ENCODE peak calls at places on chromosomes 6 and 20, in six cellular contexts. M is adrenal gland, H is left ventricle myocardium inferior, G is fibroblast of lung, A is neural progenitor cell, R is neuronal stem cell. W is an unnamed sample. For H3K9me3, the result is how much of the 10 kb centered on the place peaks cover.

GRCh38 chr6:13507306-13507855 is 20.0 kb upstream of the GFOD1 start:
- DNase-seq in A (no peak), M (no peak), H (no peak), G (peak), R (no peak), W (no peak)

GRCh38 chr20:20743511-20744169 is 31.2 kb upstream of the RALGAPA2 start:
- DNase-seq in M (peak), A (peak), R (peak), H (peak), G (peak), W (no peak)

GRCh38 chr6:21423106-21423854 is 170.3 kb upstream of the SOX4 start:
- DNase-seq in G (no peak), A (peak), R (no peak), H (no peak), M (no peak), W (no peak)

GRCh38 chr20:33278700-33279099 is 4.3 kb upstream of the BPIFB1 start:
- DNase-seq in G (no peak), H (no peak), M (no peak), R (no peak), A (no peak), W (no peak)

GRCh38 chr6:119584088-119584487 is 234.5 kb upstream of the MAN1A1 start:
- DNase-seq in A (no peak), M (no peak), R (no peak), G (no peak), H (no peak), W (no peak)

GRCh38 chr20:53930651-53931504 is 139.5 kb downstream of the BCAS1 start:
- DNase-seq in H (no peak), R (no peak), G (peak), A (no peak), M (no peak), W (no peak)

GRCh38 chr6:158663465-158664167 is 13.8 kb downstream of the SYTL3 start:
- DNase-seq in M (no peak), G (no peak), H (no peak), R (no peak), A (no peak), W (no peak)

GRCh38 chr6:113363866-113364265 is 493.3 kb upstream of the MARCKS start:
- DNase-seq in M (no peak), G (peak), A (no peak), H (no peak), R (no peak), W (no peak)

GRCh38 chr6:68757821-68758220 is 122.7 kb downstream of the ADGRB3 start:
- DNase-seq in A (no peak), M (no peak), G (no peak), H (no peak), R (no peak), W (no peak)

GRCh38 chr6:132063204-132063603 is 112.0 kb upstream of the CCN2 start:
- DNase-seq in R (no peak), M (no peak), A (no peak), G (peak), H (no peak), W (no peak)

GRCh38 chr6:156174026-156174880 is 602.9 kb upstream of the ARID1B start:
- DNase-seq in H (no peak), A (no peak), R (no peak), M (no peak), G (no peak), W (no peak)

GRCh38 chr6:167977717-167978467 is 19.6 kb upstream of the KIF25 start:
- DNase-seq in M (no peak), H (no peak), A (no peak), R (no peak), G (no peak), W (no peak)

GRCh38 chr6:167979436-167980090 is 17.9 kb upstream of the KIF25 start:
- DNase-seq in R (no peak), M (no peak), A (peak), G (no peak), H (no peak), W (no peak)

GRCh38 chr6:167982063-167982462 is 15.4 kb upstream of the KIF25 start:
- DNase-seq in M (no peak), G (no peak), A (no peak), R (no peak), H (no peak), W (no peak)

GRCh38 chr6:167978607-167979006 is 18.9 kb upstream of the KIF25 start:
- DNase-seq in M (no peak), G (no peak), R (no peak), A (no peak), H (no peak), W (no peak)

GRCh38 chr6:167980911-167981310 is 16.6 kb upstream of the KIF25 start:
- DNase-seq in G (no peak), M (no peak), H (no peak), A (no peak), R (no peak), W (no peak)
- H3K9me3 ChIP-seq in G (under half), M (under half), H (under half), A (under half), R (under half), W (under half)

GRCh38 chr20:31449511-31450128 is 9.2 kb downstream of the DEFB123 start:
- DNase-seq in H (no peak), G (no peak), M (no peak), R (no peak), A (no peak), W (no peak)
- H3K9me3 ChIP-seq in H (under half), G (under half), M (under half), R (under half), A (under half), W (under half)

GRCh38 chr20:55205684-55206083 is 730.3 kb downstream of the DOK5 start:
- DNase-seq in A (no peak), M (no peak), R (no peak), G (peak), H (no peak), W (no peak)

GRCh38 chr20:55213653-55214052 is 738.3 kb downstream of the DOK5 start:
- DNase-seq in M (no peak), R (no peak), A (no peak), H (no peak), G (no peak), W (no peak)

GRCh38 chr20:55216525-55217242 is 741.3 kb downstream of the DOK5 start:
- DNase-seq in G (peak), M (no peak), R (no peak), H (no peak), A (no peak), W (no peak)

GRCh38 chr20:55211481-55211880 is 736.1 kb downstream of the DOK5 start:
- DNase-seq in M (no peak), A (no peak), R (no peak), H (no peak), G (no peak), W (no peak)
- H3K9me3 ChIP-seq in M (under half), A (under half), R (under half), H (under half), G (under half), W (under half)

DNA sequence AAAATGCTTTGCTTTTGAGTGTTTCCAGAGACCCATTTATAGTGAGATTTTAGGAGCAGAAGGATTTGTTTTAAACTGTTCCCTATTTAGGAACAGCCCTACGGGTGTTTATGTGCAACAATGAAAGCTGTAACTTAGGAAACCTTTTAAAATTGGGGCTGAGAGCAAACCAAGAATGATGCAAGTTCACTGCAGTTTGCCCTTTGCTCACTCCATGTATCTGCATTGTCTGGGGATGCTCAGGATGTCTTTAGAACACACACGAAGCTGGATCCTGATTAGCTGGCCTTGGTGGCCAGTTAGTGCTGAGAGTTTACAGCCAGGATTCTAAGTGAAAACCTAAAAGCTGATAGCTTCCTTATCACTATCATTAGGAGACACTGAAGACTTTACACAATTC is 40.8 kb downstream of the GHRH start:
- DNase-seq in A (no peak), M (no peak), H (no peak), G (no peak), R (no peak), W (no peak)
- H3K9me3 ChIP-seq in A (under half), M (under half), H (under half), G (under half), R (under half), W (under half)

DNA sequence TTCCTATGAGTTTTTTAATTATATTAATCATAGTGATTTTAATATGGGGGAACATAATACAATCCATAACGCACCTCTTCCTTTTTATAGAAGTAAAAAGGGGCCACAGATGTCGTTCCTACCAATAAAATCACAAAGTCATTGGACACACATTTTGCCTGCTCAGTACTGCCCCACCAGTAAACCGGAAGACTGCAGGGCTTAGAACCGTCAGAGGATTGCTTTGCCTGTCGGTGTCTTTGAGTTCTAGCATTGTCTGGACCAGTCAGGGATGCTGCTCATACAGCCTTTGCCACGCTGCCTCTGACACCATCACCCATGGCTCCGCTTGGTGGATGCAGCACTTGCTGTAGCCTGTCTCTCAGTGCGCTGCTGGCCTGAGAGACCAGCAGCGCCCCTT is 853.6 kb downstream of the C6orf118 start:
- DNase-seq in R (no peak), M (no peak), G (no peak), A (no peak), H (no peak), W (no peak)
- H3K9me3 ChIP-seq in R (under half), M (under half), G (under half), A (under half), H (under half), W (under half)

DNA sequence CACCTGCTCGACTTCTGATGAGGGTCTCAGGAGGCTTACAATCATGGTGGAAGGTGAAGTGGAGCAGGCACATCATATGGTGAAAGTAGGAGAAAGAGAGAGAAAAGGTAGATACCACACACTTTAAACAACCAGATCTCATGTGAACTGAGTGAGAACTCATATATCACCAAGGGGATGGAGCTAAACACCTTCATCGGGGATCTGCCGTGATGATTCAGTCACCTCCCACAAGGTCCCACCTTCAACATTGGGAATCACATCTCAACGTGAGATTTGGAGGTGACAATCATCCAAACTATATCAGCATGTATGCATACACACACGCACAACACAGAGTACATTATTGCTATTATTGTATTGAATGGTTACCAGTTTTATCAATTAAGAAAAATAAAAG is 453.3 kb upstream of the NRSN1 start:
- DNase-seq in H (no peak), G (no peak), A (no peak), M (no peak), R (no peak), W (no peak)
- H3K9me3 ChIP-seq in H (half or more), G (under half), A (under half), M (under half), R (under half), W (under half)

GRCh38 chr6:93417421-93417996 is 1.9 kb downstream of the EPHA7 start:
- DNase-seq in R (peak), H (no peak), A (no peak), G (peak), M (no peak), W (no peak)

GRCh38 chr6:93413190-93413589 is 6.2 kb downstream of the EPHA7 start:
- DNase-seq in R (no peak), H (no peak), M (no peak), G (no peak), A (no peak), W (no peak)

GRCh38 chr6:93416575-93417420 is 2.6 kb downstream of the EPHA7 start:
- DNase-seq in A (peak), R (peak), H (peak), M (no peak), G (peak), W (no peak)

GRCh38 chr6:93407186-93407585 is 12.2 kb downstream of the EPHA7 start:
- DNase-seq in A (no peak), R (no peak), G (peak), H (no peak), M (no peak), W (no peak)

DNA sequence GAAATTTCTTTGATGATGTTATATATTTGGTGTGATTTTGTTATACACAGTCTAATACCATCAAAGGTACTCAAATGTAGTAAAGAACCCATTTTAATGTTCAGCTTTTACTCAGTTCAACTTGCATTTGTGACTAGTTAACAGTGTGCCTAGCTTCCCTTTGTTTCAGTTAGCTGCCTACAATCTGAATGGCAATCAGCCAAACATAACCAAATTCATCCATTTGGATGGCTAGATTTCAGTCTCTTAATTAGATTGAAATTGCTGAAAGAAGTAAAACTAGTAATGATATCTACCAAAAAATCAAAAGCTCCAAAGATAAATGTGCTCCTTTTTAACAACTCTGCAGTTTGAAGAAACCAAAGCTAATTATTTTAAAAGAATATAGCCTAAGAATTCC is 6.9 kb downstream of the EPHA7 start:
- DNase-seq in A (no peak), H (no peak), R (no peak), M (no peak), G (no peak), W (no peak)
- H3K9me3 ChIP-seq in A (under half), H (under half), R (under half), M (under half), G (under half), W (under half)

W was measured in esophagus muscularis mucosa.